ENCODE peak calls at places on chromosome 22, in ten cellular contexts. N, E, R, X, C, K, Q, H, B and F are unnamed samples. For H3K4me1, the result is how much of the 10 kb centered on the place peaks cover.

GRCh38 chr22:29145321-29146072 is 60.2 kb upstream of the EMID1 start:
- DNase-seq in N (no peak), E (no peak), R (no peak), X (no peak), C (no peak), K (no peak), Q (no peak), H (no peak), B (no peak), F (no peak)

GRCh38 chr22:31491218-31491962 is 1.7 kb upstream of the EIF4ENIF1 start:
- DNase-seq in N (no peak), E (no peak), R (no peak), X (no peak), C (no peak), K (no peak), Q (no peak), H (no peak), B (no peak), F (no peak)

GRCh38 chr22:20312396-20313191 is 7.3 kb downstream of the DGCR6L start:
- DNase-seq in N (peak), E (no peak), R (no peak), X (peak), C (no peak), K (no peak), Q (no peak), H (peak), B (peak), F (peak)

GRCh38 chr22:21677606-21678443 is 12.0 kb downstream of the PPIL2 start:
- DNase-seq in N (peak), E (no peak), R (no peak), X (no peak), C (no peak), K (no peak), Q (no peak), H (no peak), B (no peak), F (no peak)

GRCh38 chr22:21726650-21727049 is 8.9 kb downstream of the YPEL1 start:
- DNase-seq in N (no peak), E (peak), R (no peak), X (peak), C (no peak), K (no peak), Q (no peak), H (peak), B (no peak), F (no peak)

GRCh38 chr22:29842740-29843139 is 4.7 kb upstream of the ASCC2 start:
- DNase-seq in N (no peak), E (no peak), R (peak), X (no peak), C (peak), K (no peak), Q (no peak), H (no peak), B (no peak), F (no peak)

GRCh38 chr22:35575116-35575748 is 34.6 kb downstream of the RASD2 start:
- DNase-seq in N (no peak), E (no peak), R (no peak), X (peak), C (no peak), K (no peak), Q (no peak), H (no peak), B (no peak), F (no peak)

GRCh38 chr22:42279425-42280020 is 9.1 kb upstream of the TCF20 start:
- DNase-seq in N (no peak), E (no peak), R (no peak), X (no peak), C (no peak), K (peak), Q (no peak), H (no peak), B (no peak), F (no peak)

GRCh38 chr22:30365891-30366290 is 9.1 kb downstream of the CCDC157 start:
- DNase-seq in N (no peak), E (no peak), R (no peak), X (no peak), C (no peak), K (no peak), Q (no peak), H (no peak), B (no peak), F (no peak)

GRCh38 chr22:41048791-41049717 is 43.3 kb upstream of the EP300 start:
- DNase-seq in N (no peak), E (peak), R (peak), X (peak), C (peak), K (peak), Q (peak), H (peak), B (peak), F (peak)

GRCh38 chr22:35539910-35540599 is 576 bp upstream of the RASD2 start:
- DNase-seq in N (peak), E (peak), R (peak), X (peak), C (no peak), K (peak), Q (peak), H (peak), B (peak), F (no peak)

GRCh38 chr22:47295226-47295901 is 532.9 kb downstream of the TBC1D22A start:
- DNase-seq in N (no peak), E (no peak), R (no peak), X (no peak), C (no peak), K (no peak), Q (no peak), H (no peak), B (no peak), F (no peak)

GRCh38 chr22:48483764-48484528 is 1343.7 kb downstream of the BRD1 start:
- DNase-seq in N (peak), E (no peak), R (no peak), X (no peak), C (no peak), K (no peak), Q (no peak), H (no peak), B (no peak), F (no peak)

DNA sequence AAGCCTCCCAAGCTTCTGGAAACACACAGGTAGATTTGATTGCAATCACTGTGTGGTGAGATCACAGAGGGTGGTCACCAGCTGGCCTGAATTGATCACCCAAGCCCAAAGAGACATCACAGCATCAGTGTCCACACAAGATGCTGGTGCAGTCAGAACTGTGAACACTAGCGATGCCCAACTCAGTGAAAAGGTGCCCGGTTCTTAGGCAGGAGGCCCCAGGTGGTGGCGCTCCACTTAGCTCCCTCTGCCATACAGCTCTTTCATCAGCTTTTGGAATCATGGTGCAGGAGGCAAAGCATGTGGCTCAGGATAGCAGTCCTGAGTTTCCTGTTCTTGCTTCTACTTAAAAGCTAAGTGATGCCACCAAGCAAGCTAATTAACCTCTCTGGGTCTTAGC is 11.1 kb downstream of the DGCR2 start:
- DNase-seq in N (no peak), E (no peak), R (no peak), X (no peak), C (no peak), K (no peak), Q (no peak), H (no peak), B (no peak), F (no peak)
- TF ChIP-seq CTCF in N (no peak), E (no peak), R (no peak), X (peak), C (no peak), K (no peak), Q (no peak), H (no peak), B (no peak), F (no peak)

DNA sequence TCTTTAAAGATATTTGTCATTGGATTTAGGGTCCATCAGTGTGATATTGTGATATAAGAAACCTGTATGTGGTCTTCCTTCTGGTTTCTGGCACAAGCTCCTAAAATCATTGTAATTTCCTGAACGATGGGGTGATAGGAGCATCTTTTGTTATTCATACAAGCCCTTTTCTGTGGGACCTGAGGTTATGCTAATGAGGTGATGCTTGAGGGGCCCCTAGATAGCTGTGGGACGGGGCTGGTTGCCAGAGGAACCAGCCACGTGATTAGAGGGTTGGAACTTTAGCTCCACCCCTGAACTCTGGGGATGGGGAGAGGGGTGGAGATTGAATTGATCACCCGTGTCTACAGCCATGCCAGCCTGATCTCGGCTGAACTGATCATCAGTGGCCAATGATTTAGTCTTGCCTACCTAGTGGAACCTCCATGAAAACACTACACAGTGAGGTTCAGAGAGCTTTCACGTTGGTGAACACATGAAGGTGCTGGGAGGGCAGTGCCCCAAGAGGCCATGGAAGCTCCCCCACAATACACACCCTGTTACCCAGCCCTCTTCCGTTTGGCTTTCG is 62.8 kb downstream of the BCR start:
- DNase-seq in N (no peak), E (peak), R (no peak), X (peak), C (no peak), K (no peak), Q (no peak), H (no peak), B (no peak), F (no peak)
- H3K4me3 ChIP-seq in N (no peak), E (no peak), R (no peak), X (no peak), C (no peak), K (no peak), Q (no peak), H (no peak), B (no peak), F (no peak)

GRCh38 chr22:32836286-32836859 is 34.9 kb downstream of the TIMP3 start:
- DNase-seq in N (no peak), E (no peak), R (no peak), X (peak), C (no peak), K (no peak), Q (no peak), H (no peak), B (no peak), F (no peak)
- H3K4me1 ChIP-seq in N (under half), E (under half), R (under half), X (under half), C (under half), K (half or more), Q (under half), H (under half), B (half or more), F (under half)

GRCh38 chr22:45758603-45759002 is 87.0 kb downstream of the ATXN10 start:
- DNase-seq in N (no peak), E (no peak), R (no peak), X (no peak), C (no peak), K (no peak), Q (no peak), H (no peak), B (no peak), F (no peak)

GRCh38 chr22:45757936-45758335 is 86.3 kb downstream of the ATXN10 start:
- DNase-seq in N (no peak), E (no peak), R (no peak), X (no peak), C (no peak), K (no peak), Q (no peak), H (no peak), B (no peak), F (no peak)

GRCh38 chr22:45754822-45755221 is 83.2 kb downstream of the ATXN10 start:
- DNase-seq in N (no peak), E (no peak), R (no peak), X (no peak), C (no peak), K (no peak), Q (no peak), H (no peak), B (no peak), F (no peak)

GRCh38 chr22:45756558-45756957 is 84.9 kb downstream of the ATXN10 start:
- DNase-seq in N (no peak), E (no peak), R (no peak), X (no peak), C (no peak), K (no peak), Q (no peak), H (no peak), B (no peak), F (no peak)

DNA sequence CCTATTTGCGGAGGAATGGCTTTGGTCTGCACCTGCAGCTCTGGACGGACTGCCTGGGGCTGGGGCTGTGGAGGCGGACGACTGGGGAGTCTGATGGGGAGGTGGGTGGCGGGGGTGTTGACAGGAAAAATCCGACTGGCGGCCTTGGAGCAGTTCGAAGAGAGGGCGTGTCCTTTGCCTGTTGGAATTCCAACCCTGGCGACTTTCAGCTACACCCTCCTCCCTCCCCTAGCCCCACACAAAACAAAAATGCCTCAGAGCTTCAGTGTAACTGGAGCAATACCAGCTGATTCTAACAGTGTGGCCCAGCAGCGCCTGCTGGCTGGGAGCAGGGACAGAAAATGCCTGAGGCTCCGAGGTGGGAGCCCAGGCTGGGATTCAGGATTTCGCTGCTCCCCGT is 85.4 kb downstream of the ATXN10 start:
- DNase-seq in N (no peak), E (peak), R (no peak), X (no peak), C (no peak), K (peak), Q (no peak), H (no peak), B (peak), F (peak)
- TF ChIP-seq CTCF in N (no peak), E (peak), R (no peak), X (no peak), C (no peak), K (peak), Q (no peak), H (no peak), B (no peak), F (no peak)

GRCh38 chr22:44131412-44131811 is 49.3 kb upstream of the PARVG start:
- DNase-seq in N (no peak), E (no peak), R (no peak), X (no peak), C (no peak), K (no peak), Q (no peak), H (no peak), B (no peak), F (no peak)

GRCh38 chr22:44131989-44132685 is 48.6 kb upstream of the PARVG start:
- DNase-seq in N (no peak), E (no peak), R (no peak), X (no peak), C (no peak), K (no peak), Q (no peak), H (no peak), B (no peak), F (no peak)

GRCh38 chr22:44129614-44129976 is 51.1 kb upstream of the PARVG start:
- DNase-seq in N (no peak), E (no peak), R (peak), X (peak), C (peak), K (no peak), Q (no peak), H (no peak), B (no peak), F (no peak)

GRCh38 chr22:44128961-44129613 is 51.6 kb upstream of the PARVG start:
- DNase-seq in N (no peak), E (no peak), R (no peak), X (no peak), C (no peak), K (no peak), Q (no peak), H (no peak), B (no peak), F (no peak)

DNA sequence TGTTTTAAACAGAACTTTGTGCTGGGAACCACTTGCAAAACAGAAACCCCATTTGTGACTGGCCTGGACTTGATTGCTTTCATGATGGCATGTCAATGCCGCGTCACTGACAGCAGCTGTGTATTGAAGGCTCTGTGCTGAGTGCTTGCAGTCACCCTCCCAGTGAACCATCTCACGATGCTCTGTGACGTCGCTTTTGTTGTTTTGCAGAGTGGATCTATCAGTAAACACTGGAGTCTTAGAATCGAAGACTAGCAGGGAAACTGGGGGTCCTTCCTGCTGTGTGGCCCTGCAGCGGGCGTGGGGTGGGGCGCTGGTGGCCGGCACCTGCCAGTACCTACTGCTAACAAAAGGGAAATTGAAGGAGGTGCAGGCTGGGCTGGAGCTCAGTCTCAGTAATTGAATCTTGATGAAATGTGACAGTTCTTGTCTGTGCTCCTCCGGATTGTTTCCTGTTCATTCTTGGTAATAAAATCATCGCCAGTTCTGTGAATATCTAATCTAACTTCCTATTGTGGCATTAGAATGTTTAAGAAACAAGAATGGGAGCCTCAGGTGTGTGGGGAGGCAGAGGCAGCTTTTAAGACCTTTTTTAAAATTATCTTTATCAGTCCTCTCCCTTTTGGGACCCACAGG is 50.5 kb upstream of the PARVG start:
- DNase-seq in N (no peak), E (no peak), R (no peak), X (no peak), C (no peak), K (no peak), Q (no peak), H (no peak), B (no peak), F (no peak)
- H3K4me3 ChIP-seq in N (no peak), E (no peak), R (no peak), X (no peak), C (no peak), K (no peak), Q (no peak), H (no peak), B (no peak), F (no peak)